ENCODE peak calls at places on chromosomes 4 and X, in nine cellular contexts. One of them, this sample, is unnamed.

GRCh38 chr4:125104616-125105015 is 210.1 kb upstream of the FAT4 start:
- DNase-seq in upper lobe of left lung: no peak
- DNase-seq in IMR-90: peak; percentile 76
- DNase-seq in HL-60: no peak
- DNase-seq in GM23338: no peak
- DNase-seq in NB4: no peak
- DNase-seq in heart right ventricle: no peak
- DNase-seq in cardiac fibroblast: no peak
- DNase-seq in AG09309: no peak
- DNase-seq in this sample: peak; percentile 55

GRCh38 chrX:20743054-20743453 is 476.3 kb upstream of the RPS6KA3 start:
- DNase-seq in upper lobe of left lung: no peak
- DNase-seq in IMR-90: no peak
- DNase-seq in HL-60: no peak
- DNase-seq in GM23338: no peak
- DNase-seq in NB4: no peak
- DNase-seq in heart right ventricle: no peak
- DNase-seq in cardiac fibroblast: no peak
- DNase-seq in AG09309: no peak
- DNase-seq in this sample: no peak

GRCh38 chrX:117743469-117744251 is 372.9 kb downstream of the KLHL13 start:
- DNase-seq in upper lobe of left lung: no peak
- DNase-seq in IMR-90: peak; percentile 1
- DNase-seq in HL-60: peak; percentile 3
- DNase-seq in GM23338: peak; percentile 47
- DNase-seq in NB4: peak; percentile 13
- DNase-seq in heart right ventricle: no peak
- DNase-seq in cardiac fibroblast: no peak
- DNase-seq in AG09309: no peak
- DNase-seq in this sample: peak; percentile 1

GRCh38 chr4:125388653-125389052 is 73.9 kb downstream of the FAT4 start:
- DNase-seq in upper lobe of left lung: no peak
- DNase-seq in IMR-90: peak; percentile 70
- DNase-seq in HL-60: no peak
- DNase-seq in GM23338: no peak
- DNase-seq in NB4: no peak
- DNase-seq in heart right ventricle: no peak
- DNase-seq in cardiac fibroblast: peak; percentile 77
- DNase-seq in AG09309: no peak
- DNase-seq in this sample: peak; percentile 79

GRCh38 chr4:3047464-3048286 is 26.7 kb downstream of the HTT-AS start:
- DNase-seq in upper lobe of left lung: peak; percentile 75
- DNase-seq in IMR-90: peak; percentile 39
- DNase-seq in HL-60: peak; percentile 69
- DNase-seq in GM23338: peak; percentile 90
- DNase-seq in NB4: peak; percentile 77
- DNase-seq in heart right ventricle: peak; percentile 62
- DNase-seq in cardiac fibroblast: peak; percentile 55
- DNase-seq in AG09309: no peak
- DNase-seq in this sample: peak; percentile 52

GRCh38 chr4:40629401-40630334 is at the start of gene RBM47:
- DNase-seq in upper lobe of left lung: peak; percentile 77
- DNase-seq in IMR-90: peak; percentile 40
- DNase-seq in HL-60: peak; percentile 58
- DNase-seq in GM23338: peak; percentile 97
- DNase-seq in NB4: peak; percentile 57
- DNase-seq in heart right ventricle: peak; percentile 67
- DNase-seq in cardiac fibroblast: peak; percentile 65
- DNase-seq in AG09309: no peak
- DNase-seq in this sample: peak; percentile 50

GRCh38 chr4:74640111-74640903 is 154.0 kb downstream of the BTC start:
- DNase-seq in upper lobe of left lung: no peak
- DNase-seq in IMR-90: peak; percentile 92
- DNase-seq in HL-60: no peak
- DNase-seq in GM23338: no peak
- DNase-seq in NB4: no peak
- DNase-seq in heart right ventricle: no peak
- DNase-seq in cardiac fibroblast: peak; percentile 81
- DNase-seq in AG09309: no peak
- DNase-seq in this sample: peak; percentile 94

GRCh38 chr4:118331352-118331751 is 21.5 kb downstream of the PRSS12 start:
- DNase-seq in upper lobe of left lung: no peak
- DNase-seq in IMR-90: no peak
- DNase-seq in HL-60: no peak
- DNase-seq in GM23338: no peak
- DNase-seq in NB4: no peak
- DNase-seq in heart right ventricle: no peak
- DNase-seq in cardiac fibroblast: no peak
- DNase-seq in AG09309: no peak
- DNase-seq in this sample: no peak

GRCh38 chrX:2264179-2265030 is 236.4 kb downstream of the DHRSX start:
- DNase-seq in upper lobe of left lung: no peak
- DNase-seq in IMR-90: no peak
- DNase-seq in HL-60: no peak
- DNase-seq in GM23338: no peak
- DNase-seq in NB4: no peak
- DNase-seq in heart right ventricle: no peak
- DNase-seq in cardiac fibroblast: no peak
- DNase-seq in AG09309: no peak
- DNase-seq in this sample: no peak

GRCh38 chrX:38126179-38126578 is 94.5 kb downstream of the SRPX start:
- DNase-seq in upper lobe of left lung: no peak
- DNase-seq in IMR-90: no peak
- DNase-seq in HL-60: no peak
- DNase-seq in GM23338: no peak
- DNase-seq in NB4: peak; percentile 12
- DNase-seq in heart right ventricle: no peak
- DNase-seq in cardiac fibroblast: no peak
- DNase-seq in AG09309: no peak
- DNase-seq in this sample: peak; percentile 12

GRCh38 chr4:87848622-87849351 is 16.0 kb downstream of the MEPE start:
- DNase-seq in upper lobe of left lung: peak; percentile 55
- DNase-seq in IMR-90: peak; percentile 56
- DNase-seq in HL-60: peak; percentile 53
- DNase-seq in GM23338: peak; percentile 79
- DNase-seq in NB4: peak; percentile 81
- DNase-seq in heart right ventricle: no peak
- DNase-seq in cardiac fibroblast: peak; percentile 75
- DNase-seq in AG09309: peak; percentile 28
- DNase-seq in this sample: peak; percentile 73

GRCh38 chrX:129540068-129540653 is at the start of gene OCRL:
- DNase-seq in upper lobe of left lung: peak; percentile 65
- DNase-seq in IMR-90: peak; percentile 59
- DNase-seq in HL-60: peak; percentile 72
- DNase-seq in GM23338: peak; percentile 71
- DNase-seq in NB4: peak; percentile 80
- DNase-seq in heart right ventricle: peak; percentile 70
- DNase-seq in cardiac fibroblast: peak; percentile 71
- DNase-seq in AG09309: no peak
- DNase-seq in this sample: peak; percentile 59

GRCh38 chr4:165971941-165972340 is 98.9 kb downstream of the TLL1 start:
- DNase-seq in upper lobe of left lung: no peak
- DNase-seq in IMR-90: no peak
- DNase-seq in HL-60: no peak
- DNase-seq in GM23338: no peak
- DNase-seq in NB4: no peak
- DNase-seq in heart right ventricle: no peak
- DNase-seq in cardiac fibroblast: no peak
- DNase-seq in AG09309: no peak
- DNase-seq in this sample: peak; percentile 17

GRCh38 chrX:2351999-2352995 is 148.5 kb downstream of the DHRSX start:
- DNase-seq in upper lobe of left lung: no peak
- DNase-seq in IMR-90: peak; percentile 99
- DNase-seq in HL-60: no peak
- DNase-seq in GM23338: no peak
- DNase-seq in NB4: no peak
- DNase-seq in heart right ventricle: no peak
- DNase-seq in cardiac fibroblast: peak; percentile 71
- DNase-seq in AG09309: peak; percentile 88
- DNase-seq in this sample: peak; percentile 98

GRCh38 chr4:111475001-111475400 is 670.3 kb upstream of the FAM241A start:
- DNase-seq in upper lobe of left lung: no peak
- DNase-seq in IMR-90: peak; percentile 39
- DNase-seq in HL-60: no peak
- DNase-seq in GM23338: peak; percentile 85
- DNase-seq in NB4: peak; percentile 6
- DNase-seq in heart right ventricle: no peak
- DNase-seq in cardiac fibroblast: peak; percentile 30
- DNase-seq in AG09309: peak; percentile 13
- DNase-seq in this sample: peak; percentile 66
- TF ChIP-seq CTCF in upper lobe of left lung: no peak
- TF ChIP-seq CTCF in IMR-90: peak; percentile 38
- TF ChIP-seq CTCF in HL-60: no peak
- TF ChIP-seq CTCF in GM23338: peak; percentile 88
- TF ChIP-seq CTCF in NB4: peak; percentile 20
- TF ChIP-seq CTCF in heart right ventricle: peak; percentile 47
- TF ChIP-seq CTCF in cardiac fibroblast: peak; percentile 50
- TF ChIP-seq CTCF in AG09309: peak; percentile 60
- TF ChIP-seq CTCF in this sample: peak; percentile 64

GRCh38 chr4:126915999-126916625 is 716.6 kb upstream of the INTU start:
- DNase-seq in upper lobe of left lung: no peak
- DNase-seq in IMR-90: no peak
- DNase-seq in HL-60: no peak
- DNase-seq in GM23338: no peak
- DNase-seq in NB4: no peak
- DNase-seq in heart right ventricle: no peak
- DNase-seq in cardiac fibroblast: peak; percentile 32
- DNase-seq in AG09309: no peak
- DNase-seq in this sample: no peak

DNA sequence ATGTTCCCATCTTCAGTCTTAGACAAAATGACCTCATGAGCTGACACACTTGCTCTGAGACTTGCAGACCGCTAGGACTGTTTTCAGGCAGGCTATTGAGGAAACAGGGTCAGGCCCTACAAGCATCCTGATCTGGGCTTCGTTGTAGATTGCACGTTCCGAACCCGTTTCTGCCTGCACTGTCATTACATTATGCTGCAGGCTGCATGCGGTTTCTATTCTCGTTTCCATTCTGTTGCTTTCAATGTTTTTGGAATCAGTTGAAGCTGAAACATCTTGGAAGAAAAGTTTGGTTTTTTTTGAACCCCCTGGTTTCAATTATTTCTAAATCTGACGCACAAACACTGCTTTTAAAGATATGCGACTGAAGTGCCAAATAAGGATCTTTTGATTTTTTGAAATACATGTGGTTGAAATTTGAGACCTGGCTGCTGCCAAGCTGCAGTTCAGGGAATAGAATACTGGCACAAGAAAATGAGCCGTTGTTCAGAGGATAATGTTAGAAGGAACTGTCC is 716.1 kb upstream of the INTU start:
- DNase-seq in upper lobe of left lung: no peak
- DNase-seq in IMR-90: peak; percentile 86
- DNase-seq in HL-60: no peak
- DNase-seq in GM23338: no peak
- DNase-seq in NB4: no peak
- DNase-seq in heart right ventricle: no peak
- DNase-seq in cardiac fibroblast: peak; percentile 74
- DNase-seq in AG09309: peak; percentile 68
- DNase-seq in this sample: peak; percentile 89
- H3K4me3 ChIP-seq in upper lobe of left lung: no peak overlapping the region
- H3K4me3 ChIP-seq in IMR-90: peak overlapping the region; percentile 21
- H3K4me3 ChIP-seq in HL-60: no peak overlapping the region
- H3K4me3 ChIP-seq in GM23338: no peak overlapping the region
- H3K4me3 ChIP-seq in NB4: no peak overlapping the region
- H3K4me3 ChIP-seq in heart right ventricle: no peak overlapping the region
- H3K4me3 ChIP-seq in cardiac fibroblast: no peak overlapping the region
- H3K4me3 ChIP-seq in AG09309: peak overlapping the region; percentile 13
- H3K4me3 ChIP-seq in this sample: peak overlapping the region; percentile 9

DNA sequence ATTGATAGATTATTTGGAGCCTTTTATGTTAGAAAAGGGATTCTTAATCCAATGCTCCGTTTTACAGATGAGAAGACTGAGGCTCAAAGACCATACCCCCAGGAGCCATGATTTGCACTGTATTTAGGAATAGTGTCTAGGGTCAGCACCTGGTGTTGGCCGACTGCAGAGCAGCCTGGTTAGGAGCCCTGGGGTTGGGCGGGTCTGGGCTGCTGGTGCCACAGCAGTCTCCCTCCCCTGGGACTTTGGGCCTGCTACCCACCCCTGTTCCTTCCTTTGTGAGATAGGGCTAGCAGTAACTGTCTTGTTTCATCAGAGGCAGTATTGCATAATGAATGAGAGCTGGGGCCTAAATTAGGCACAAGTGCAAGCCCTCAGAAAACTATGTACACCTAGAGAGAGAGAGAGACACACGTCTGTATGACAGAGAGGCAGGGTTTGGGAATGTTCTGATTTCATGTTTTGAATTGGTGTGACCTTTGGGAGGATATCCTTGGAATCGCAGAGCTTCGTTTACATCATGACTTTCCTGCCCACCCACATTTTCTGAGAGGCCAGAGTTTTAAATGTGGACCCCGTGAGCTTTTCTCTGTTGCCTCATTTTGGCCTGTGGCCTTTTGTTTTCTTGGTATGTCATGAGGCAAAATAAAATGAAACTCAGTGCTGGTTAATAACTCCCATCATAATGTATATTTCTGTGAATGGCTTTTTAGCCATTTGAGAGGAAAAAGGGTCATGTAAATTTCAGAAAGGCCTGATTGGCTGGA is 111.8 kb downstream of the PTTG2 start:
- DNase-seq in upper lobe of left lung: peak; percentile 34
- DNase-seq in IMR-90: peak; percentile 44
- DNase-seq in HL-60: peak; percentile 89
- DNase-seq in GM23338: no peak
- DNase-seq in NB4: peak; percentile 100
- DNase-seq in heart right ventricle: peak; percentile 46
- DNase-seq in cardiac fibroblast: peak; percentile 67
- DNase-seq in AG09309: no peak
- DNase-seq in this sample: peak; percentile 64
- TF ChIP-seq CTCF in upper lobe of left lung: no peak
- TF ChIP-seq CTCF in IMR-90: no peak
- TF ChIP-seq CTCF in HL-60: no peak
- TF ChIP-seq CTCF in GM23338: peak; percentile 18
- TF ChIP-seq CTCF in NB4: no peak
- TF ChIP-seq CTCF in heart right ventricle: peak; percentile 20
- TF ChIP-seq CTCF in cardiac fibroblast: no peak
- TF ChIP-seq CTCF in AG09309: no peak
- TF ChIP-seq CTCF in this sample: no peak

DNA sequence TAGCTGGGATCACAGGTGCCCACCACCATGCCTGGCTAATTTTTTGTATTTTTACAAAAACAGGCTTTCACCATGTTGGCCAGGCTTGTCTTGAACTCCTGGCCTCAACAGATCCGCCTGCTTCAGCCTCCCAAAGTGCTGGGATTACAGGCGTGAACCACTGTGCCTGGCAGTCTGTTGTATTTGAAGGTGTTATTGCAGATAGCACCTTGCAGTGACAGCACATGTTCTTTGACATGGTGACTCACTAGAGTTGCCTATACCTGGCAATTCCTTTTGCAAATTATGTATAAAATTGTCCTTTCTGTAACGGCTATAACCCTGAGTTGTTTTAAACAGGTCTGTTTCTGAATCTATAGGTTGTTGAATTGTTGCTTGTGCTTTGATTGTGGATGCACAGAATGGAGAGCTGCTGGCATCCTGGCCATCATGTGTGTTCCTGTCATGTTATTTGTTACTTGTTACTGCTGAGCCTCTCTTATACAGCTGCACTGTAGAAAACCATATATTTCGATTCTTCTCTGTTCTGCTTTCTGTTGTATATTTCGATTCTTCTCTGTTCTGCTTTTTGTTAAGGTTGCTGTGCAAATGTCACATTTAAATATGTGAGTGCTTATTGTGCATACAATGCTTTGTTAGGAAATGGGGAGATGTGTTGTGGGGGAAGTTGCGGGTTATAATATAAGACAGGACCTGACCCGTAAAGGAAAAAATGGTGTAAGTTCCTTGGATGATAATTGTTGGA is 8.1 kb downstream of the OGT start:
- DNase-seq in upper lobe of left lung: no peak
- DNase-seq in IMR-90: no peak
- DNase-seq in HL-60: peak; percentile 54
- DNase-seq in GM23338: no peak
- DNase-seq in NB4: peak; percentile 37
- DNase-seq in heart right ventricle: no peak
- DNase-seq in cardiac fibroblast: no peak
- DNase-seq in AG09309: no peak
- DNase-seq in this sample: no peak
- H3K4me3 ChIP-seq in upper lobe of left lung: no peak overlapping the region
- H3K4me3 ChIP-seq in IMR-90: no peak overlapping the region
- H3K4me3 ChIP-seq in HL-60: no peak overlapping the region
- H3K4me3 ChIP-seq in GM23338: peak overlapping the region; percentile 32
- H3K4me3 ChIP-seq in NB4: peak overlapping the region; percentile 34
- H3K4me3 ChIP-seq in heart right ventricle: no peak overlapping the region
- H3K4me3 ChIP-seq in cardiac fibroblast: no peak overlapping the region
- H3K4me3 ChIP-seq in AG09309: no peak overlapping the region
- H3K4me3 ChIP-seq in this sample: no peak overlapping the region